ENCODE peak calls at places on chromosomes 2 and 18, in six cellular contexts. H, I, C, N, X and Z are unnamed samples. For H3K27me3, the result is how much of the 10 kb centered on the place peaks cover.

GRCh38 chr18:21085579-21086161 is 25.9 kb downstream of the ROCK1 start:
- DNase-seq in X (no peak), H (no peak), I (no peak), N (no peak), C (no peak), Z (no peak)

GRCh38 chr2:38128653-38129052 is 52.7 kb upstream of the CYP1B1 start:
- DNase-seq in I (no peak), C (no peak), N (no peak), X (no peak), H (peak), Z (no peak)

GRCh38 chr2:174334278-174334715 is 457 bp upstream of the SP9 start:
- DNase-seq in H (no peak), N (no peak), I (no peak), C (no peak), X (no peak), Z (no peak)

GRCh38 chr18:31760695-31761094 is at the start of gene SLC25A52:
- DNase-seq in H (no peak), I (no peak), X (peak), N (no peak), C (no peak), Z (no peak)

GRCh38 chr2:228037915-228038314 is 143.6 kb downstream of the SPHKAP start:
- DNase-seq in H (no peak), C (no peak), I (no peak), N (no peak), X (no peak), Z (no peak)

GRCh38 chr2:159076233-159076632 is 107.8 kb downstream of the TANC1 start:
- DNase-seq in I (no peak), H (peak), C (no peak), N (no peak), X (no peak), Z (no peak)

GRCh38 chr2:8535821-8536685 is 145.8 kb upstream of the ID2 start:
- DNase-seq in H (no peak), N (peak), I (no peak), X (peak), C (no peak), Z (no peak)

GRCh38 chr2:201130524-201131186 is 14.7 kb downstream of the CFLAR start:
- DNase-seq in C (no peak), X (no peak), I (no peak), N (no peak), H (peak), Z (peak)

GRCh38 chr2:149441255-149441654 is 110.9 kb downstream of the LYPD6 start:
- DNase-seq in H (no peak), I (no peak), N (no peak), C (no peak), X (no peak), Z (no peak)

GRCh38 chr2:41488854-41489253 is 559.0 kb upstream of the PKDCC start:
- DNase-seq in N (no peak), X (no peak), I (no peak), C (no peak), H (no peak), Z (no peak)

GRCh38 chr2:222054813-222055212 is 244.0 kb downstream of the PAX3 start:
- DNase-seq in C (no peak), X (no peak), N (no peak), I (no peak), H (no peak), Z (no peak)

GRCh38 chr2:222057249-222058073 is 241.3 kb downstream of the PAX3 start:
- DNase-seq in C (no peak), I (no peak), H (peak), X (peak), N (no peak), Z (no peak)

GRCh38 chr2:222052934-222053367 is 245.8 kb downstream of the PAX3 start:
- DNase-seq in C (peak), I (no peak), X (no peak), N (no peak), H (no peak), Z (no peak)

GRCh38 chr2:222058830-222059229 is 240.0 kb downstream of the PAX3 start:
- DNase-seq in I (no peak), H (no peak), C (no peak), N (no peak), X (no peak), Z (no peak)

GRCh38 chr2:222055328-222055727 is 243.5 kb downstream of the PAX3 start:
- DNase-seq in C (no peak), N (no peak), X (no peak), I (no peak), H (no peak), Z (no peak)
- H3K27me3 ChIP-seq in C (half or more), N (under half), X (under half), I (under half), H (under half), Z (under half)

GRCh38 chr2:120452945-120453634 is 107.2 kb downstream of the INHBB start:
- DNase-seq in I (peak), X (no peak), C (no peak), N (no peak), H (no peak), Z (no peak)
- H3K27me3 ChIP-seq in I (under half), X (under half), C (under half), N (under half), H (under half), Z (under half)

DNA sequence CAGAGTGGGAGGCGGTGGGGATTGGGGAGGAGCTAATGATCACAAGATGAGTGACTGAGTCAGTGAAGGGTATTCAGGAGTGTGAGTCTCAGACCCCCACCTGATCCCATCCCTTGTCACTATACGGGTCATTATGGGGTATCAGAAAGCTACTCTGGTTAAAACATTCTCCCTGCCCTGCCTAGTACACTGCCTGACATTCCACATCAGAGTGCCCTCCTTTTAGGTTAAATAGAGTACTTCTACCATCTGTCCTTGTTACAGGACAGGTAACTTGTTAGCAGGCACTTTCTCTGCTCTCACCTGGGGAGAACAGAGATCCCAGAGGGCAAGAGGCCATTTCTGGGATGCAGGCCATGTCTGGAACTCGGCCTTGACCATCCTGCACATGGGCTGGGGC is 98.6 kb downstream of the CELF4 start:
- DNase-seq in X (no peak), N (no peak), H (no peak), I (no peak), C (no peak), Z (no peak)
- H3K27me3 ChIP-seq in X (under half), N (under half), H (under half), I (under half), C (under half), Z (under half)

DNA sequence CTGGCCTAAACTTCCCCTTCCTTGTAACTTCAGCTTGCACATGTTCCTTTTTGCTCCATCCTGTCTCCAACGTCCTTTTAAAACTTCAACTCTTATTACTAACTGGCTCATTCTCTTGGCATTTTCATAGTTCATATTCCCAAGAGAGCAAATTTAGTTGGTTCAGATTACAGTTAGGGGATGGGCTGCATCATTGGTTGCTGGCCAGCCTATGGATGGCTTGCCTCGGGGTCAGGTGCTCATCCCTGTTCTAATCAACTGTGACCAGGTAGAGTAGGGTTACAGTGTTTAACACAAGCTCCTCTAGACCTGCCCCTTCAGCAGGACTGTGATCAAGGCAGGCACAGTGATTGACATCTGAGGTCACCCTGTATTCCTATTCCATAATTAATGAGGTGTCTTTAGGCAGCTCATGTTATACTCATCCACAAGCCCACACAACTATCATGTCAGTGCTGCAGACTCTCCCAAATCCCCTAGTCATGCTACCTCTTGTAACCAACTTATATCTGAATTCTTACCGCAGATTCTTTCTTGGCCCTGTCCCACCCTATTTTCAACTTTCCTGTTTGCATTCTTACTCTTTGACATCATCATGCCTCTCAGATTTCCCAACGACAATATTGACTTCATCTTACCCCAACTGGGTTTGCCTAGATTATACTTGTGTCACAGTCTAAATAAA is 293.3 kb downstream of the MTX2 start:
- DNase-seq in N (no peak), I (no peak), H (peak), C (no peak), X (no peak), Z (peak)
- H3K27me3 ChIP-seq in N (under half), I (under half), H (under half), C (under half), X (under half), Z (under half)

GRCh38 chr2:105144941-105145300 is 96.6 kb upstream of the GPR45 start:
- DNase-seq in X (no peak), N (no peak), C (no peak), H (no peak), I (no peak), Z (no peak)
- H3K27me3 ChIP-seq in X (under half), N (under half), C (half or more), H (under half), I (under half), Z (under half)

GRCh38 chr2:99861376-99861760 is 281.0 kb downstream of the AFF3 start:
- DNase-seq in X (no peak), C (no peak), H (no peak), N (no peak), I (no peak), Z (no peak)
- H3K27me3 ChIP-seq in X (under half), C (under half), H (under half), N (under half), I (under half), Z (under half)